ENCODE peak calls at places on chromosomes 13 and 19, in nine cellular contexts. O, G, S, T, R, K, E, A and M are unnamed samples.

GRCh38 chr19:45863840-45864628 is at the start of gene FOXA3:
- DNase-seq in O (peak), G (peak), S (peak), T (peak), R (peak), K (no peak), E (peak), A (no peak), M (no peak)

GRCh38 chr13:107277911-107278310 is 710.0 kb upstream of the ARGLU1 start:
- DNase-seq in O (no peak), G (no peak), S (no peak), T (no peak), R (no peak), K (no peak), E (no peak), A (no peak), M (no peak)

GRCh38 chr19:18515959-18516358 is 5.9 kb downstream of the ELL start:
- DNase-seq in O (no peak), G (no peak), S (no peak), T (no peak), R (no peak), K (no peak), E (no peak), A (no peak), M (no peak)

GRCh38 chr19:7844951-7845350 is 14.9 kb downstream of the EVI5L start:
- DNase-seq in O (no peak), G (no peak), S (no peak), T (no peak), R (no peak), K (no peak), E (no peak), A (no peak), M (no peak)

GRCh38 chr19:38394488-38394887 is 6.0 kb downstream of the SPRED3 start:
- DNase-seq in O (no peak), G (peak), S (peak), T (no peak), R (peak), K (no peak), E (no peak), A (no peak), M (no peak)

GRCh38 chr13:48625396-48626076 is 28.2 kb upstream of the CYSLTR2 start:
- DNase-seq in O (no peak), G (no peak), S (no peak), T (no peak), R (no peak), K (no peak), E (no peak), A (no peak), M (peak)

GRCh38 chr19:49801966-49802661 is 11.0 kb downstream of the FUZ start:
- DNase-seq in O (no peak), G (peak), S (peak), T (peak), R (no peak), K (peak), E (peak), A (peak), M (peak)

GRCh38 chr19:48006762-48007161 is 12.3 kb downstream of the ELSPBP1 start:
- DNase-seq in O (no peak), G (no peak), S (no peak), T (no peak), R (no peak), K (peak), E (no peak), A (no peak), M (no peak)

GRCh38 chr19:35612224-35612558 is 344 bp upstream of the HAUS5 start:
- DNase-seq in O (no peak), G (no peak), S (no peak), T (no peak), R (no peak), K (no peak), E (no peak), A (no peak), M (no peak)

GRCh38 chr19:48819366-48819816 is 8.6 kb upstream of the BCAT2 start:
- DNase-seq in O (no peak), G (no peak), S (peak), T (no peak), R (no peak), K (peak), E (peak), A (peak), M (peak)

GRCh38 chr13:20492641-20493040 is 33.0 kb downstream of the CRYL1 start:
- DNase-seq in O (no peak), G (peak), S (peak), T (peak), R (peak), K (peak), E (no peak), A (no peak), M (peak)

GRCh38 chr19:47315125-47315821 is 5.6 kb downstream of the C5AR1 start:
- DNase-seq in O (no peak), G (no peak), S (peak), T (peak), R (no peak), K (peak), E (no peak), A (peak), M (peak)

GRCh38 chr13:23928985-23929384 is 31.7 kb upstream of the C1QTNF9B start:
- DNase-seq in O (no peak), G (no peak), S (peak), T (peak), R (no peak), K (no peak), E (no peak), A (no peak), M (peak)

GRCh38 chr13:86572115-86572514 is 772.9 kb upstream of the SLITRK6 start:
- DNase-seq in O (no peak), G (no peak), S (peak), T (no peak), R (no peak), K (no peak), E (no peak), A (no peak), M (peak)

GRCh38 chr13:27915301-27916207 is 4.2 kb upstream of the PDX1 start:
- DNase-seq in O (no peak), G (no peak), S (peak), T (no peak), R (no peak), K (no peak), E (no peak), A (no peak), M (no peak)

GRCh38 chr19:6402058-6402457 is 9.1 kb upstream of the GTF2F1 start:
- DNase-seq in O (no peak), G (no peak), S (no peak), T (no peak), R (no peak), K (no peak), E (no peak), A (no peak), M (no peak)

GRCh38 chr13:111322001-111322915 is 1.8 kb downstream of the TEX29 start:
- DNase-seq in O (no peak), G (no peak), S (no peak), T (no peak), R (no peak), K (no peak), E (no peak), A (no peak), M (no peak)

GRCh38 chr13:106612688-106613087 is 44.8 kb upstream of the ARGLU1 start:
- DNase-seq in O (no peak), G (no peak), S (no peak), T (no peak), R (no peak), K (no peak), E (peak), A (peak), M (peak)

GRCh38 chr19:53909471-53910169 is 542 bp downstream of the CACNG7 start:
- DNase-seq in O (no peak), G (no peak), S (no peak), T (no peak), R (no peak), K (no peak), E (no peak), A (no peak), M (no peak)

GRCh38 chr19:53195265-53195879 is 2.2 kb upstream of the ZNF665 start:
- DNase-seq in O (peak), G (peak), S (peak), T (peak), R (peak), K (peak), E (peak), A (peak), M (peak)

GRCh38 chr19:42122691-42123607 is 9.3 kb downstream of the POU2F2 start:
- DNase-seq in O (no peak), G (no peak), S (no peak), T (no peak), R (peak), K (no peak), E (no peak), A (no peak), M (no peak)

GRCh38 chr13:43797869-43798268 is 11.1 kb upstream of the ENOX1 start:
- DNase-seq in O (no peak), G (no peak), S (no peak), T (no peak), R (no peak), K (peak), E (no peak), A (no peak), M (no peak)

GRCh38 chr13:20332361-20333096 is 100.4 kb upstream of the GJB6 start:
- DNase-seq in O (no peak), G (no peak), S (no peak), T (no peak), R (no peak), K (no peak), E (no peak), A (no peak), M (peak)

GRCh38 chr13:83691966-83692365 is 190.3 kb downstream of the SLITRK1 start:
- DNase-seq in O (no peak), G (no peak), S (no peak), T (no peak), R (no peak), K (no peak), E (no peak), A (no peak), M (no peak)

GRCh38 chr13:27122036-27122435 is 49.6 kb downstream of the USP12 start:
- DNase-seq in O (no peak), G (no peak), S (no peak), T (no peak), R (no peak), K (no peak), E (no peak), A (no peak), M (no peak)

GRCh38 chr13:97855570-97855970 is 97.9 kb upstream of the IPO5 start:
- DNase-seq in O (peak), G (peak), S (peak), T (peak), R (no peak), K (peak), E (peak), A (no peak), M (peak)

GRCh38 chr13:40668335-40668734 is 1.9 kb upstream of the FOXO1 start:
- DNase-seq in O (no peak), G (peak), S (no peak), T (no peak), R (no peak), K (no peak), E (no peak), A (peak), M (no peak)

GRCh38 chr13:98142427-98143156 is at the start of gene FARP1:
- DNase-seq in O (peak), G (peak), S (peak), T (peak), R (peak), K (peak), E (peak), A (peak), M (no peak)

GRCh38 chr19:45767410-45767880 is 1.6 kb downstream of the SIX5 start:
- DNase-seq in O (no peak), G (peak), S (peak), T (peak), R (no peak), K (peak), E (peak), A (peak), M (peak)

GRCh38 chr13:101714195-101714594 is 261.7 kb downstream of the ITGBL1 start:
- DNase-seq in O (no peak), G (no peak), S (no peak), T (no peak), R (no peak), K (no peak), E (no peak), A (no peak), M (no peak)

GRCh38 chr13:86567119-86567518 is 767.9 kb upstream of the SLITRK6 start:
- DNase-seq in O (no peak), G (peak), S (no peak), T (no peak), R (no peak), K (peak), E (peak), A (no peak), M (no peak)

GRCh38 chr19:10195199-10195519 is 406 bp upstream of the DNMT1 start:
- DNase-seq in O (no peak), G (no peak), S (no peak), T (no peak), R (no peak), K (no peak), E (no peak), A (no peak), M (no peak)